ENCODE peak calls at places on chromosomes 3 and 15, in five cellular contexts. X, P, Y, R and U are unnamed samples. For H3K36me3, the result is how much of the 10 kb centered on the place peaks cover.

GRCh38 chr3:23496165-23496564 is 293.0 kb downstream of the UBE2E2 start:
- DNase-seq in X (no peak), P (no peak), Y (no peak), R (no peak), U (no peak)

GRCh38 chr3:194540268-194540937 is 53.6 kb upstream of the ATP13A3 start:
- DNase-seq in X (peak), P (peak), Y (peak), R (no peak), U (peak)

GRCh38 chr15:100152463-100152862 is 189.3 kb downstream of the ADAMTS17 start:
- DNase-seq in X (no peak), P (no peak), Y (no peak), R (no peak), U (no peak)

GRCh38 chr15:90918034-90918788 is 14.1 kb downstream of the HDDC3 start:
- DNase-seq in X (no peak), P (no peak), Y (no peak), R (no peak), U (no peak)

GRCh38 chr3:53821631-53822068 is 24.6 kb downstream of the CHDH start:
- DNase-seq in X (peak), P (no peak), Y (no peak), R (no peak), U (no peak)

GRCh38 chr15:65333863-65334262 is 29.4 kb downstream of the RNU5B-1 start:
- DNase-seq in X (no peak), P (no peak), Y (no peak), R (no peak), U (no peak)

GRCh38 chr3:20537234-20537633 is 351.2 kb upstream of the SGO1 start:
- DNase-seq in X (no peak), P (no peak), Y (no peak), R (no peak), U (no peak)

GRCh38 chr15:57334257-57334656 is 42.0 kb upstream of the CGNL1 start:
- DNase-seq in X (peak), P (peak), Y (no peak), R (no peak), U (no peak)

GRCh38 chr3:6785726-6786125 is 75.2 kb upstream of the GRM7 start:
- DNase-seq in X (no peak), P (no peak), Y (no peak), R (no peak), U (no peak)

GRCh38 chr3:108223928-108224327 is 1.7 kb upstream of the IFT57 start:
- DNase-seq in X (peak), P (no peak), Y (no peak), R (no peak), U (no peak)

GRCh38 chr3:100710355-100711198 is 1.3 kb downstream of the TFG start:
- DNase-seq in X (peak), P (no peak), Y (no peak), R (no peak), U (no peak)

GRCh38 chr3:38614651-38615352 is 34.7 kb downstream of the SCN5A start:
- DNase-seq in X (no peak), P (no peak), Y (peak), R (peak), U (no peak)

GRCh38 chr15:80010131-80010673 is 39.2 kb upstream of the BCL2A1 start:
- DNase-seq in X (peak), P (peak), Y (no peak), R (no peak), U (no peak)

GRCh38 chr15:39472661-39473657 is 107.9 kb upstream of the THBS1 start:
- DNase-seq in X (peak), P (peak), Y (peak), R (peak), U (peak)

GRCh38 chr15:89361451-89362202 is 27.0 kb upstream of the POLG start:
- DNase-seq in X (peak), P (peak), Y (peak), R (peak), U (peak)

GRCh38 chr3:193737191-193737751 is 144.3 kb downstream of the OPA1 start:
- DNase-seq in X (no peak), P (no peak), Y (no peak), R (no peak), U (no peak)

GRCh38 chr15:59591372-59591771 is 20.2 kb upstream of the GCNT3 start:
- DNase-seq in X (no peak), P (no peak), Y (no peak), R (no peak), U (no peak)

GRCh38 chr3:30401971-30402370 is 204.4 kb upstream of the TGFBR2 start:
- DNase-seq in X (peak), P (no peak), Y (no peak), R (no peak), U (no peak)

GRCh38 chr15:68228143-68228970 is 1.2 kb downstream of the CLN6 start:
- DNase-seq in X (no peak), P (no peak), Y (no peak), R (no peak), U (no peak)

GRCh38 chr3:4335840-4336579 is 32.8 kb downstream of the SETMAR start:
- DNase-seq in X (no peak), P (no peak), Y (no peak), R (no peak), U (no peak)

GRCh38 chr3:41370307-41370706 is 171.0 kb downstream of the CTNNB1 start:
- DNase-seq in X (no peak), P (no peak), Y (no peak), R (no peak), U (no peak)

GRCh38 chr15:57329582-57330367 is 46.5 kb upstream of the CGNL1 start:
- DNase-seq in X (no peak), P (no peak), Y (no peak), R (no peak), U (no peak)

GRCh38 chr3:186380622-186381380 is 18.8 kb upstream of the DGKG start:
- DNase-seq in X (peak), P (no peak), Y (no peak), R (no peak), U (no peak)

GRCh38 chr15:97984157-97984556 is 23.7 kb downstream of the ARRDC4 start:
- DNase-seq in X (peak), P (no peak), Y (no peak), R (no peak), U (no peak)

GRCh38 chr15:80099246-80099645 is 39.8 kb downstream of the ZFAND6 start:
- DNase-seq in X (no peak), P (no peak), Y (no peak), R (no peak), U (no peak)

GRCh38 chr15:88396382-88396781 is 70.8 kb downstream of the MRPL46 start:
- DNase-seq in X (no peak), P (no peak), Y (no peak), R (no peak), U (no peak)

GRCh38 chr3:99388736-99389135 is 249.7 kb upstream of the COL8A1 start:
- DNase-seq in X (no peak), P (no peak), Y (no peak), R (no peak), U (no peak)

GRCh38 chr15:65818927-65819562 is 27.0 kb upstream of the DENND4A start:
- DNase-seq in X (no peak), P (no peak), Y (no peak), R (no peak), U (no peak)

GRCh38 chr15:89088605-89089315 is 504 bp downstream of the ABHD2 start:
- DNase-seq in X (peak), P (peak), Y (peak), R (peak), U (peak)

GRCh38 chr3:65466300-65466988 is 572.3 kb downstream of the MAGI1 start:
- DNase-seq in X (no peak), P (no peak), Y (no peak), R (no peak), U (no peak)
- H3K27ac ChIP-seq in X (no peak), P (no peak), Y (no peak), R (no peak), U (no peak)

GRCh38 chr15:42120285-42120684 is 25.9 kb upstream of the PLA2G4D start:
- DNase-seq in X (no peak), P (no peak), Y (no peak), R (no peak), U (no peak)
- H3K36me3 ChIP-seq in X (under half), P (under half), Y (under half), R (under half), U (under half)

GRCh38 chr3:87996845-87997244 is 62.0 kb downstream of the CGGBP1 start:
- DNase-seq in X (no peak), P (no peak), Y (no peak), R (no peak), U (no peak)
- H3K4me3 ChIP-seq in X (no peak), P (no peak), Y (no peak), R (no peak), U (no peak)

GRCh38 chr15:52857937-52858336 is 67.8 kb upstream of the ONECUT1 start:
- DNase-seq in X (no peak), P (no peak), Y (no peak), R (no peak), U (no peak)
- H3K27ac ChIP-seq in X (no peak), P (no peak), Y (no peak), R (no peak), U (no peak)

GRCh38 chr3:183266454-183266853 is 13.4 kb downstream of the B3GNT5 start:
- DNase-seq in X (no peak), P (no peak), Y (no peak), R (no peak), U (no peak)

GRCh38 chr3:183267140-183267539 is 14.1 kb downstream of the B3GNT5 start:
- DNase-seq in X (no peak), P (no peak), Y (no peak), R (no peak), U (no peak)

GRCh38 chr3:183264249-183264648 is 11.2 kb downstream of the B3GNT5 start:
- DNase-seq in X (no peak), P (no peak), Y (no peak), R (no peak), U (no peak)

GRCh38 chr3:183265157-183265642 is 12.1 kb downstream of the B3GNT5 start:
- DNase-seq in X (no peak), P (no peak), Y (no peak), R (no peak), U (no peak)

DNA sequence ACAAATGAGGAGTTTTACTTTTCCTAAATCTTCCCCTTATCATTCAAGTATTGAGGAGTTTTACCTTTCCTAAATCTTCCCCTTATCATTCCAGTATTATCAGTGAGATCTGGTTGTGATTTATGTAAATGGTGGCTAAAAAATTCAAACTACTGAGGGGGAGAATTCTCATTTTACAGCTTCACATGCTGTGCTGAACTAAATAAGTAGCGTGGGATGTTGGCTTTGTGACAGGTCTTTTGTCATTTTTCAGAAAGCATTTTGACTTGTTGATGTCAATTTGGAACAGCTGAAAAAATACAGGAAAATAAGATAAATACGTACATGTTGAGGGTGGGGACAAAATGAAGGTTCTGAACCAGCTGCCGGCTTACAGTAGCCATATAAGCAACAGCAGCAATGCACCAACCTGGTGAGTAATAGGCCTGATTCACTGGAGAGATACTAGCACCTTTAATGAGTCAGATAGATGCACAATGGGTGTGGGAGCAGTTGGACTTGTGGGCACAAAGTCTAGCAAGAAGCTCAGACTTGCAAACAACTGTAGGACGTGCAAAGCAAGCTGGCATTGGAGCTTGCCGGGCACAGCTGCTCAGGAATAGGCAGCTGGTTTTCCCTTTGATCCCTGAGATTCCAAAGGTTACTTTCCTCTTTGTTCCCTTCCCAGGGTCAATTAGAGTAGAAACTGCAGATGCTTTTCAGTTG is 12.8 kb downstream of the B3GNT5 start:
- DNase-seq in X (peak), P (no peak), Y (no peak), R (no peak), U (no peak)
- H3K36me3 ChIP-seq in X (under half), P (under half), Y (under half), R (under half), U (under half)